ENCODE peak calls at places on chromosomes 16 and 17, in ten cellular contexts. O is body of pancreas, C is Peyer's patch, N is sigmoid colon, J is right lobe of liver, H is stomach, A is esophagus squamous epithelium, U is transverse colon, S is uterus, E is HCT116. T is an unnamed sample.

GRCh38 chr17:17107891-17108680 is 65.8 kb downstream of the MPRIP start:
- DNase-seq in O (peak; percentile 37), C (no peak), N (no peak), J (peak; percentile 26), H (peak; percentile 39), A (no peak), U (no peak), S (no peak), E (no peak), T (no peak)

GRCh38 chr16:11547517-11547916 is 39.2 kb downstream of the LITAF start:
- DNase-seq in O (no peak), C (no peak), N (no peak), J (no peak), H (no peak), A (no peak), U (no peak), S (no peak), E (no peak), T (no peak)

GRCh38 chr17:5379351-5380107 is 39.9 kb downstream of the NUP88 start:
- DNase-seq in O (no peak), C (no peak), N (no peak), J (no peak), H (no peak), A (no peak), U (no peak), S (no peak), E (no peak), T (no peak)

GRCh38 chr16:64391009-64391663 is 730.7 kb downstream of the CDH11 start:
- DNase-seq in O (no peak), C (no peak), N (no peak), J (no peak), H (no peak), A (no peak), U (no peak), S (no peak), E (no peak), T (no peak)

GRCh38 chr16:87358696-87359095 is 24.9 kb downstream of the FBXO31 start:
- DNase-seq in O (no peak), C (no peak), N (no peak), J (no peak), H (no peak), A (no peak), U (no peak), S (no peak), E (no peak), T (no peak)

GRCh38 chr16:79931721-79932120 is 331.2 kb upstream of the MAF start:
- DNase-seq in O (no peak), C (no peak), N (no peak), J (no peak), H (no peak), A (no peak), U (no peak), S (no peak), E (no peak), T (no peak)

GRCh38 chr17:72193395-72194106 is 72.7 kb downstream of the SOX9 start:
- DNase-seq in O (no peak), C (no peak), N (no peak), J (no peak), H (no peak), A (no peak), U (no peak), S (no peak), E (no peak), T (no peak)

GRCh38 chr16:4663756-4664465 is 29.5 kb upstream of the NUDT16L1 start:
- DNase-seq in O (no peak), C (no peak), N (peak; percentile 79), J (peak; percentile 95), H (peak; percentile 45), A (no peak), U (peak; percentile 53), S (no peak), E (no peak), T (no peak)

GRCh38 chr16:56610017-56610608 is 1.7 kb downstream of the MT2A start:
- DNase-seq in O (no peak), C (peak; percentile 58), N (peak; percentile 83), J (peak; percentile 81), H (peak; percentile 47), A (no peak), U (peak; percentile 52), S (peak; percentile 47), E (peak; percentile 75), T (peak; percentile 49)

GRCh38 chr17:1648582-1649115 is 1.0 kb downstream of the RILP start:
- DNase-seq in O (peak; percentile 96), C (peak; percentile 95), N (peak; percentile 97), J (peak; percentile 97), H (peak; percentile 97), A (no peak), U (peak; percentile 96), S (peak; percentile 93), E (peak; percentile 89), T (peak; percentile 93)

GRCh38 chr16:11876306-11876705 is 25.0 kb upstream of the RSL1D1 start:
- DNase-seq in O (no peak), C (no peak), N (no peak), J (no peak), H (no peak), A (no peak), U (no peak), S (no peak), E (no peak), T (no peak)

GRCh38 chr17:38761612-38762011 is 9.1 kb downstream of the PSMB3 start:
- DNase-seq in O (no peak), C (no peak), N (no peak), J (no peak), H (no peak), A (no peak), U (no peak), S (no peak), E (peak; percentile 34), T (no peak)

GRCh38 chr16:29645699-29646187 is 17.3 kb upstream of the SPN start:
- DNase-seq in O (no peak), C (no peak), N (no peak), J (no peak), H (no peak), A (no peak), U (no peak), S (no peak), E (peak; percentile 49), T (no peak)

GRCh38 chr17:14442798-14443553 is 142.1 kb downstream of the HS3ST3B1 start:
- DNase-seq in O (no peak), C (no peak), N (no peak), J (no peak), H (no peak), A (no peak), U (no peak), S (no peak), E (no peak), T (no peak)

GRCh38 chr16:76194621-76195015 is 82.6 kb upstream of the CNTNAP4 start:
- DNase-seq in O (no peak), C (no peak), N (no peak), J (no peak), H (no peak), A (no peak), U (no peak), S (no peak), E (no peak), T (no peak)

DNA sequence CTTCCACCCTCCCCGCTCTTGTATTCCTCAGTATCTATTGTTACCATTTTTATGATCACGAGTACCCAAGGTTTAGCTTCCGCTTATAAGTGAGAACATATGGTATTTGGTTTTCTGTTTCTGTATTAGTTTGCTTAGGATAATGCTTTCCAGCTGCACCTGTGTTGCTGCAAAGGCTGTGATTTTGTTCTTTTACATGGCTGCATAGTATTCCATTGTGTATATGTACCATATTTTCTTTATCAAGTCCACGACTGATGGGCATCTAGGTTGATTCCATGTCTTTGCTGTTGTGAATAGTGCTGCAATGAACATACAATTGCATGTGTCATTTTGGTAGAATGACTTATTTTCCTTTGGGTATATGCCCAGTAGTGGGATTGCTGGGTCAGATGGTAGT is 79.7 kb upstream of the EFCAB3 start:
- DNase-seq in O (no peak), C (no peak), N (no peak), J (no peak), H (no peak), A (no peak), U (no peak), S (no peak), E (no peak), T (no peak)
- TF ChIP-seq POLR2A in O (no peak), C (no peak), N (no peak), J (no peak), H (no peak), A (no peak), U (no peak), S (no peak), E (no peak), T (no peak)

DNA sequence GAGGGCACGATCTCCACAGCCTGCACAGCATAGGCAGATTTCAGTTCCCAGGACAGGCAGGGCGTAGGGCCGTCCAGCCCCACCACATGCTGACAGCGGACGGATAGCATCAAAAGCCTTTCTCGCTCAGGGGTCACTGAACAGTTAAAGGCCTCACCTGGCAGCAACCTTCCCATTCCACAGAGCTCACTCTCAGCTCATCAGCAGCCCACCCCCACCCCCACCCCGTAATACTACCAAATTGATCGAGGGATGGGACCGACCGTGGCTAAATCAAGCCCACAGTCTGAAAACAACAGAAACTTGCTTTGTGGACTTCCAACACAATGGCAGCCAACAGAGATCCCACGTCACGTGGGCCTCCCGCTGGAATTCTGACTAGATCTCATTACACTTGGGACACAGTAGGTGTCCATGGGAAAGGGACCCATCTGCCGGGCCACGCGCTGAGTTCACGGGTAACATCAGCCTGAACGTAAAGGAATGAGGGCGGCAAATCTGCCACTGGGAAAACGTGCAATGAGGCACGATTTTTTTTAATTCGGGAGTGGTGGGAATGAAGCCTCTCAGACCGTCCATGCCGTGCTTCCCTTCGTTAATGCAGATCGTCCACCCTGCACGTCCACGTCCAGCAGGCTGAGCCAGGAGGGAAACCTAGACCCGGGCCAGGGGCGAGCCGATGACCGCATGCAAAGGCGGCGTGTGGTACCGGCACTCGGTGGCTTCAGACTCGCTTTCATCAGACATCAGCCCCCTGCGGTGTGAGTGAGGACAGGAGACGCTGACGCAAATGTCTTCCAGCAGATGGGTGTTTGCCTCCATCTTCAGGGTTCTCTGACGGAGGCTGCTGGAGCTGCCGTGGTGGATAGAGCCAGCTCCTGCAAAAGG is 92.1 kb downstream of the TBC1D16 start:
- DNase-seq in O (no peak), C (no peak), N (no peak), J (peak; percentile 45), H (no peak), A (no peak), U (peak; percentile 5), S (no peak), E (no peak), T (no peak)
- H3K4me1 ChIP-seq in O (no peaks in the 10 kb centered on the region), C (no peaks in the 10 kb centered on the region), N (no peaks in the 10 kb centered on the region), J (no peaks in the 10 kb centered on the region), H (no peaks in the 10 kb centered on the region), A (no peaks in the 10 kb centered on the region), U (no peaks in the 10 kb centered on the region), S (no peaks in the 10 kb centered on the region), E (no peaks in the 10 kb centered on the region), T (no peaks in the 10 kb centered on the region)

GRCh38 chr17:69551212-69552010 is 136.9 kb downstream of the MAP2K6 start:
- DNase-seq in O (no peak), C (no peak), N (no peak), J (no peak), H (no peak), A (no peak), U (no peak), S (no peak), E (no peak), T (no peak)
- TF ChIP-seq POLR2A in O (no peak), C (no peak), N (no peak), J (no peak), H (no peak), A (no peak), U (no peak), S (no peak), E (no peak), T (no peak)

DNA sequence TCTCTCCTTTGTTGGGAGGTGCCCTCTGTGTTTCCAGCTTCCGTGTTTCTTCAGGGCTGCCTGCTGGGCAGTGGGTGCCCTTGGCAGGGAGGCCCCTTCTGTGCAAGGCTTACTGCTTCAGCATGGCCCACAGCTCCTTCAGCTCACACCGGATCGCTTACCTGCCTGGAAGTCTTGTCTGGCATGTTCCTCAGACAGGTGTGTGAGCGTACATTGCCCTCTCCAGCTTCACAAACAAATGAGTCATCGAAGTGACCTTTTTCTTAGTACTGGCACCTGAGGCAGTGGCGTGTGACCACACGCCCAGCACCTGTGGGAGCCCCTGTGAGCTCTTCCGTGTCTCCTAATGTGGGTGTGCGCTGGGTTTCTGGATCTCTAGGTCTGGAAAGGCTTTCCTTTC is 3.5 kb downstream of the RAB40C start:
- DNase-seq in O (peak; percentile 95), C (no peak), N (no peak), J (no peak), H (peak; percentile 83), A (no peak), U (peak; percentile 73), S (no peak), E (no peak), T (peak; percentile 84)
- H3K4me1 ChIP-seq in O (peaks cover 68% of the 10 kb centered on the region), C (peaks cover 12% of the 10 kb centered on the region), N (peaks cover 34% of the 10 kb centered on the region), J (peaks cover 50% of the 10 kb centered on the region), H (peaks cover 68% of the 10 kb centered on the region), A (peaks cover 48% of the 10 kb centered on the region), U (peaks cover 50% of the 10 kb centered on the region), S (peaks cover 8% of the 10 kb centered on the region), E (peaks cover 30% of the 10 kb centered on the region), T (peaks cover 16% of the 10 kb centered on the region)

T was measured in prostate gland.